ENCODE peak calls at places on chromosomes 16 and 17, in five cellular contexts. N is prostate gland, D is stomach, S is breast epithelium, W is transverse colon. Q is an unnamed sample. For H3K4me1, the result is how much of the 10 kb centered on the place peaks cover.

GRCh38 chr17:17692353-17693252 is 11.3 kb downstream of the RAI1 start:
- DNase-seq in N (no peak), D (no peak), S (no peak), W (no peak), Q (no peak)

GRCh38 chr16:866252-866651 is 65.7 kb upstream of the GNG13 start:
- DNase-seq in N (no peak), D (no peak), S (no peak), W (no peak), Q (peak)

GRCh38 chr17:46135126-46135812 is 58.0 kb downstream of the KANSL1 start:
- DNase-seq in N (no peak), D (no peak), S (no peak), W (no peak), Q (no peak)

GRCh38 chr16:75921281-75921680 is 195.0 kb upstream of the CPHXL start:
- DNase-seq in N (no peak), D (no peak), S (no peak), W (no peak), Q (no peak)

GRCh38 chr17:40540448-40540847 is 24.8 kb downstream of the CCR7 start:
- DNase-seq in N (no peak), D (no peak), S (no peak), W (no peak), Q (peak)

GRCh38 chr17:79996291-79996690 is 39.4 kb downstream of the TBC1D16 start:
- DNase-seq in N (no peak), D (no peak), S (no peak), W (no peak), Q (no peak)

GRCh38 chr16:58435779-58436178 is 43.5 kb downstream of the GINS3 start:
- DNase-seq in N (no peak), D (no peak), S (no peak), W (no peak), Q (no peak)

GRCh38 chr17:13244511-13244910 is 226.7 kb upstream of the ELAC2 start:
- DNase-seq in N (no peak), D (no peak), S (no peak), W (no peak), Q (no peak)

GRCh38 chr16:51431517-51432241 is 280.6 kb upstream of the SALL1 start:
- DNase-seq in N (no peak), D (no peak), S (no peak), W (peak), Q (no peak)

GRCh38 chr17:54544239-54544638 is 356.4 kb upstream of the TOM1L1 start:
- DNase-seq in N (no peak), D (no peak), S (no peak), W (no peak), Q (no peak)

GRCh38 chr16:57061084-57061905 is 31.1 kb upstream of the CPNE2 start:
- DNase-seq in N (peak), D (peak), S (no peak), W (peak), Q (peak)

GRCh38 chr16:50861926-50862325 is 120.0 kb downstream of the CYLD start:
- DNase-seq in N (no peak), D (no peak), S (no peak), W (no peak), Q (no peak)

GRCh38 chr17:72462814-72463213 is 342.0 kb downstream of the SOX9 start:
- DNase-seq in N (no peak), D (no peak), S (no peak), W (no peak), Q (no peak)

GRCh38 chr16:55349867-55350266 is 25.9 kb downstream of the IRX6 start:
- DNase-seq in N (no peak), D (no peak), S (no peak), W (no peak), Q (no peak)

GRCh38 chr17:47276868-47277267 is 23.2 kb downstream of the ITGB3 start:
- DNase-seq in N (no peak), D (peak), S (peak), W (peak), Q (no peak)

GRCh38 chr17:16521070-16521727 is 29.2 kb upstream of the LRRC75A start:
- DNase-seq in N (peak), D (peak), S (peak), W (peak), Q (peak)

GRCh38 chr17:55487727-55488436 is 23.4 kb downstream of the SMIM36 start:
- DNase-seq in N (no peak), D (no peak), S (no peak), W (no peak), Q (no peak)

GRCh38 chr17:8875957-8876356 is 8.5 kb upstream of the PIK3R6 start:
- DNase-seq in N (no peak), D (no peak), S (no peak), W (no peak), Q (no peak)

GRCh38 chr17:65345261-65346060 is 208.3 kb downstream of the RGS9 start:
- DNase-seq in N (no peak), D (no peak), S (no peak), W (no peak), Q (no peak)

GRCh38 chr17:79630821-79631639 is 20.2 kb upstream of the RBFOX3 start:
- DNase-seq in N (no peak), D (peak), S (peak), W (no peak), Q (no peak)

GRCh38 chr16:15052747-15053476 is 3.0 kb downstream of the NTAN1 start:
- DNase-seq in N (no peak), D (no peak), S (no peak), W (no peak), Q (no peak)

GRCh38 chr16:18803569-18804462 is 2.5 kb upstream of the ARL6IP1 start:
- DNase-seq in N (no peak), D (no peak), S (no peak), W (no peak), Q (no peak)

GRCh38 chr17:17204041-17204591 is 2.0 kb downstream of the PLD6 start:
- DNase-seq in N (no peak), D (peak), S (peak), W (peak), Q (no peak)

GRCh38 chr17:79951361-79952264 is 84.1 kb downstream of the TBC1D16 start:
- DNase-seq in N (peak), D (peak), S (peak), W (no peak), Q (no peak)

GRCh38 chr17:3385869-3386816 is at the start of gene OR3A2:
- DNase-seq in N (no peak), D (no peak), S (no peak), W (no peak), Q (no peak)

GRCh38 chr16:23293016-23293415 is 9.1 kb upstream of the SCNN1B start:
- DNase-seq in N (no peak), D (no peak), S (no peak), W (no peak), Q (no peak)

GRCh38 chr17:67248291-67248690 is 3.3 kb upstream of the HELZ start:
- DNase-seq in N (no peak), D (no peak), S (no peak), W (no peak), Q (no peak)

GRCh38 chr17:76791053-76791980 is 53.4 kb downstream of the MFSD11 start:
- DNase-seq in N (no peak), D (peak), S (no peak), W (peak), Q (peak)

GRCh38 chr16:89545044-89545830 is 15.2 kb upstream of the RPL13 start:
- DNase-seq in N (no peak), D (no peak), S (no peak), W (no peak), Q (no peak)

GRCh38 chr16:22206013-22206846 is at the start of gene EEF2K:
- DNase-seq in N (peak), D (peak), S (peak), W (peak), Q (peak)
- TF ChIP-seq POLR2A in N (peak), D (no peak), S (no peak), W (peak), Q (no peak)

GRCh38 chr16:29744541-29745101 is 1.2 kb downstream of the C16orf54 start:
- DNase-seq in N (no peak), D (no peak), S (no peak), W (no peak), Q (peak)

GRCh38 chr16:29742683-29743275 is 3.0 kb downstream of the C16orf54 start:
- DNase-seq in N (no peak), D (no peak), S (no peak), W (no peak), Q (peak)

GRCh38 chr16:29745126-29745852 is 501 bp downstream of the C16orf54 start:
- DNase-seq in N (no peak), D (no peak), S (no peak), W (peak), Q (peak)

GRCh38 chr16:29743827-29744531 is 1.8 kb downstream of the C16orf54 start:
- DNase-seq in N (peak), D (no peak), S (no peak), W (peak), Q (peak)

GRCh38 chr16:29743475-29743826 is 2.3 kb downstream of the C16orf54 start:
- DNase-seq in N (no peak), D (no peak), S (no peak), W (no peak), Q (peak)
- TF ChIP-seq POLR2AphosphoS5 in N (no peak), D (no peak), S (no peak), W (no peak), Q (no peak)

GRCh38 chr17:1482686-1483445 is 9.6 kb downstream of the MYO1C start:
- DNase-seq in N (no peak), D (no peak), S (no peak), W (no peak), Q (peak)

GRCh38 chr17:1485311-1485747 is 7.2 kb downstream of the MYO1C start:
- DNase-seq in N (no peak), D (peak), S (no peak), W (peak), Q (peak)

GRCh38 chr17:1485748-1486376 is 6.6 kb downstream of the MYO1C start:
- DNase-seq in N (no peak), D (peak), S (peak), W (peak), Q (peak)

GRCh38 chr17:1484586-1485310 is 7.7 kb downstream of the MYO1C start:
- DNase-seq in N (no peak), D (peak), S (peak), W (peak), Q (peak)

DNA sequence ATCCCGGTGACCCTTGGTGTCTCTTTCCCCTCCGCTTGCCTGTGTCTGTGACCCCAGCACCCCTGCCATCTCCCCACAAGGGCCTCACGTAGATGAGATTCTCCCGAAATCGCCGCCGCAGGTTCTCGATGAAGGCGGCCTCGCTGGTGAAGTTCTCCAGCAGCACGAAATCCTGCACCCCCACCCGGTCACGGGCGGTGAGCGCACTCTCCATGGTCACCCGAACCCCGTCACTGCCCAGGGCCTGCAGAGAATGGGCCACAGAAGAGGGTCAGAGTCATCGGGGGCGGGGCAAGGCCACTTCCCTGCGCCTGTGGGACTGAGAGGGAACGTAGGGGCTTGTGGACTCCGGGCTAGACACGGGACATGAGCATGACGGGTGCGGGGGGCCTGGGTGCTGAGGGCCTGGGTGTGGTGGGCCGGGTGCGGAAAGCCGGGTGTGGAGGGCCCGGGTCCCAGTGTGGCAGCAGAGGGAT is 8.4 kb downstream of the MYO1C start:
- DNase-seq in N (no peak), D (no peak), S (no peak), W (no peak), Q (peak)
- H3K4me1 ChIP-seq in N (under half), D (under half), S (under half), W (under half), Q (under half)

GRCh38 chr16:12356622-12357365 is 380.3 kb downstream of the SNX29 start:
- DNase-seq in N (no peak), D (no peak), S (no peak), W (no peak), Q (no peak)
- TF ChIP-seq POLR2A in N (no peak), D (no peak), S (no peak), W (no peak), Q (no peak)

GRCh38 chr17:50239913-50240312 is 34.4 kb upstream of the TMEM92 start:
- DNase-seq in N (no peak), D (no peak), S (no peak), W (no peak), Q (no peak)
- TF ChIP-seq POLR2AphosphoS5 in N (no peak), D (no peak), S (no peak), W (no peak), Q (no peak)

DNA sequence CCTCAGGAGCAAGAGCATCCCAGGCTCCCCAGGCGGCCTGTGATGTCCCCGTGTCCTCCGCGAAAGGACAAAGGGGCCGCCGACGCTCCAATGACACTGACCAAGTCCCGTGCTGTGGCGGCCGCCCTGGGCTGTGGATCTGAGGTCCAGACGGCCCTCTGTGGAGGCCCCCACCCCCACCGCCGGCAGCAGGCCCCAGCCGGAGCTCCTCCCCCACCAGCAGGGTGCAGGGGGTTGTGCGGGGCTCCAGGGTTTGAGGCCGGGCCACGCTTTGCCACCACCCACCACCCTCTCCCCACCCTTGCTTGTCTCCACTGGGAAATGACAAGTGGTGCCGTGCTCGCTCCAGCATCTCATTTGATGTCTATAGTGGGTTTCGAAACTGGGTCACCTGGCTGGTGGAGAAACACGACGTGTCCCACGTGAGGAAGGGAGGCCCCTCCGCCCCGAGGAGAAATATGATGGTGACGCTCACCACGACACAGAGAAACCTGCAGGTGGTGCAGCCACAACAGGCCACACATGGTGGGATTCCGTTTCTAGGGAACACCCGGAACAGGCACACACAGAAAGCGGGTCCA is 31.1 kb upstream of the ZNF469 start:
- DNase-seq in N (no peak), D (no peak), S (no peak), W (no peak), Q (peak)
- H3K4me1 ChIP-seq in N (under half), D (under half), S (under half), W (under half), Q (under half)

DNA sequence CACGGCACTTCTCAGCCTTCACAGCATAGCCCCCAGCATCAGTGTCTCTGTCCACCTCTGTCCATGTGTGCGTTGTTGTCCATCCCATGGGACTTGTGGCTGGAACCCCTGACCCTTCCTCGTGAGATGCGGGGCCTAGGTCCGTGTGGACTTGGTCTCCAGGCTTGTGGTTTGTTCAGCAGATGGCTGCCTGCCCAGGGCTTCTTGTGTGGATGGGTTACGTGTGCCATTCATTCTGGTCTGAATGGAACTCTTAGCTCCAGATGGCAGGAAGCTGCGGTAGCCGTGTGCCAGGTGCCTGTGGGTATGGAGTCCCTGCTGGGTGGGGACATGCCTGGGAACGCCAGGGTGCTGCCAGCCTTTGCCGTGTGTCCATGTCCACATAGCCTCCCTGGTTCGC is 31.7 kb upstream of the NUDT16L1 start:
- DNase-seq in N (no peak), D (peak), S (no peak), W (no peak), Q (no peak)
- TF ChIP-seq POLR2A in N (no peak), D (no peak), S (no peak), W (no peak), Q (no peak)

Q was measured in spleen.